ENCODE peak calls at places on chromosomes 2 and 18, in seven cellular contexts. U is astrocyte of the spinal cord, L is GM20000, B is Calu3, M is HCT116, D is cardiac fibroblast, X is fibroblast of mammary gland. V is an unnamed sample.

GRCh38 chr2:152012697-152013096 is 86.1 kb downstream of the CACNB4 start:
- DNase-seq in X (peak), M (no peak), D (peak), L (no peak), U (no peak), B (no peak), V (no peak)

GRCh38 chr2:231914077-231914690 is 12.0 kb downstream of the NPPC start:
- DNase-seq in D (no peak), L (no peak), X (no peak), M (no peak), B (no peak), U (no peak), V (no peak)

GRCh38 chr2:236512902-236513433 is 56.7 kb upstream of the ACKR3 start:
- DNase-seq in U (peak), M (peak), L (peak), B (peak), D (peak), X (peak), V (peak)

GRCh38 chr2:159551811-159552210 is 64.5 kb downstream of the BAZ2B start:
- DNase-seq in B (no peak), X (no peak), L (no peak), D (peak), M (no peak), U (peak), V (no peak)

GRCh38 chr2:101305492-101306123 is 2.9 kb downstream of the RNF149 start:
- DNase-seq in B (no peak), D (peak), U (peak), L (no peak), M (no peak), X (peak), V (peak)

GRCh38 chr2:142596334-142597088 is 281.0 kb upstream of the KYNU start:
- DNase-seq in X (no peak), L (no peak), U (peak), D (peak), B (no peak), M (no peak), V (no peak)

GRCh38 chr18:14089781-14090180 is 42.5 kb downstream of the ZNF519 start:
- DNase-seq in U (no peak), X (peak), B (no peak), L (no peak), D (no peak), M (no peak), V (no peak)

GRCh38 chr18:74534150-74534969 is at the start of gene CNDP1:
- DNase-seq in B (no peak), X (no peak), M (no peak), D (no peak), L (no peak), U (no peak), V (no peak)

GRCh38 chr2:101396352-101396717 is 9.0 kb upstream of the CREG2 start:
- DNase-seq in U (peak), M (no peak), D (peak), L (no peak), B (peak), X (peak), V (no peak)

GRCh38 chr2:168784993-168785392 is 17.4 kb upstream of the NOSTRIN start:
- DNase-seq in L (no peak), X (peak), B (no peak), U (no peak), D (peak), M (no peak), V (no peak)

GRCh38 chr2:170818294-170819104 is 1.8 kb downstream of the GAD1 start:
- DNase-seq in D (no peak), U (no peak), X (no peak), L (no peak), M (no peak), B (peak), V (peak)

GRCh38 chr2:112627060-112628040 is 18.4 kb upstream of the SLC20A1 start:
- DNase-seq in M (no peak), D (peak), B (peak), U (peak), L (no peak), X (peak), V (no peak)

GRCh38 chr18:58669731-58670379 is 1.4 kb upstream of the MALT1 start:
- DNase-seq in M (peak), X (peak), B (peak), D (peak), L (no peak), U (peak), V (no peak)

GRCh38 chr18:63233334-63233733 is 86.2 kb downstream of the BCL2 start:
- DNase-seq in L (no peak), X (no peak), U (no peak), D (no peak), M (no peak), B (no peak), V (peak)

GRCh38 chr2:197158138-197158537 is 152.4 kb downstream of the ANKRD44 start:
- DNase-seq in L (no peak), X (no peak), M (no peak), U (no peak), D (no peak), B (no peak), V (no peak)

GRCh38 chr18:4130734-4131719 is 324.1 kb downstream of the DLGAP1 start:
- DNase-seq in L (no peak), X (no peak), M (no peak), B (peak), D (no peak), U (no peak), V (no peak)

GRCh38 chr2:44566059-44566458 is 204.3 kb downstream of the CAMKMT start:
- DNase-seq in L (no peak), M (no peak), D (no peak), X (no peak), B (no peak), U (no peak), V (no peak)

DNA sequence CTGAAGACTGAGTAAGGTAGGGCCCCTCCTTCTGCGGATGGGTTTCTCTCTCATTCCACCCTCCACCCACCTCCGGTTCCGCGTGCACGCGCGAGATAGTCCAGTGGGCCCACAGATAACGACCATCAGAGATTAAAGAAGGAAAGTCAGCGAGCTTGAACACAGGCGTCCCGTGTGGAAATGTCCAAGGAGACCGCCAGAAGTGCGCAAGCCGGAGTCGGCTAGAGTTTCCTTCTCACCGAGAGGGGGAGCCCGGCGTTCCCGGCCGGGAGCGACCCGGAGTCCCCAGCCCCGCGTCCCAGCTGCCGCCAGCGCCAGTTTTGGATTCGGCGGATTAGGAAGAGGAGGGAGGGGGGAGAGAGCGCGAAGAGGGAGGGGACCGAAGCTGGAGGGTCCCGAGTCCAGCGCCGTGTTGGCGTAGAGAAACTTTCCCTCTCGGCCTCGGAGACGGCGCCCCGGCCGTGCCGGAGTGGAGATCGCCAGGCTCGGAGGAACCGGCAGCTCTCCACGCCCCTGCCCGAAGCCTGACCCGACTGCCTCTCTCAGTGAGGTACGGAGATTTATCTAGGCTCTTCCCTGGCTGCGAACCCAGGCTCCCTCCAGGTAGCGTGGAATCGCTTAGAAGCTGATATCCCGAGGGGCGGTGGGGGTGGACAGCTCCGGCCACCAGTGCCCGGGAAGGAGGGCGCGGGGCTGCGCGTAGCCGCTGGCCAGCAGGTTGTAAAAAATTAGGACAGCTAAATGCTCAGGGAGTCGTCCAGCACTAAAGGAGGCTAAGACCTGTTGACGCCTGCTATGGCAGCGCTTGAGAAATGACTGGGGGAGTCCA is at the start of gene GULP1:
- DNase-seq in L (peak), D (peak), B (peak), U (peak), X (peak), M (no peak), V (no peak)
- TF ChIP-seq CTCF in L (no peak), D (peak), B (peak), U (peak), X (peak), M (peak), V (peak)

DNA sequence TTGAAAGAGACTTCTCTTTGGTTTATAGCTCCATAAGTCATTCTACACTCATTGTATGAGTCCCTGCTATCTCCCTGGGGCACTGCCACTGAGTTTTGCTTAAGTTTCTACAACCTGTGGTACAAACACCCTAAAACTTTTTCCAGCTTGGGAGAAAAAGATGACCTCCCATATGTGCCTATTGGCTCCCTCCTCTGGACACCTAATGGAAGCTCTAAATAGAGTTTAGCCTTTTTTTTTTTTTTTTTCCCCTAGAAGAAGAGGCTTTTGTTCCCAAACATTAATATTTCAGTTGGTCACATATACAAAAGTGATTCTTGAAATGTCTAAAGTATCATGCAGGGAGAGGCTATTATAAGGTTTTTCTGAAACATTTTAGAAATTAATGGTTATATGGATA is 547.2 kb upstream of the TMEFF2 start:
- DNase-seq in M (peak), U (no peak), B (no peak), X (peak), D (no peak), L (no peak), V (no peak)
- TF ChIP-seq CTCF in M (peak), U (peak), B (no peak), X (peak), D (peak), L (no peak), V (no peak)

GRCh38 chr18:51668101-51668500 is 470.6 kb upstream of the MEX3C start:
- DNase-seq in L (peak), X (peak), B (peak), D (peak), M (peak), U (peak), V (peak)

GRCh38 chr18:51666717-51667320 is 469.3 kb upstream of the MEX3C start:
- DNase-seq in D (peak), L (no peak), M (no peak), B (no peak), U (peak), X (peak), V (no peak)

GRCh38 chr18:51664236-51664635 is 466.8 kb upstream of the MEX3C start:
- DNase-seq in U (no peak), B (no peak), M (no peak), L (no peak), X (no peak), D (no peak), V (no peak)

GRCh38 chr18:51668632-51669031 is 471.2 kb upstream of the MEX3C start:
- DNase-seq in B (no peak), U (no peak), M (no peak), X (no peak), L (no peak), D (no peak), V (no peak)
- TF ChIP-seq CTCF in B (no peak), U (no peak), M (no peak), X (no peak), L (no peak), D (no peak), V (no peak)

DNA sequence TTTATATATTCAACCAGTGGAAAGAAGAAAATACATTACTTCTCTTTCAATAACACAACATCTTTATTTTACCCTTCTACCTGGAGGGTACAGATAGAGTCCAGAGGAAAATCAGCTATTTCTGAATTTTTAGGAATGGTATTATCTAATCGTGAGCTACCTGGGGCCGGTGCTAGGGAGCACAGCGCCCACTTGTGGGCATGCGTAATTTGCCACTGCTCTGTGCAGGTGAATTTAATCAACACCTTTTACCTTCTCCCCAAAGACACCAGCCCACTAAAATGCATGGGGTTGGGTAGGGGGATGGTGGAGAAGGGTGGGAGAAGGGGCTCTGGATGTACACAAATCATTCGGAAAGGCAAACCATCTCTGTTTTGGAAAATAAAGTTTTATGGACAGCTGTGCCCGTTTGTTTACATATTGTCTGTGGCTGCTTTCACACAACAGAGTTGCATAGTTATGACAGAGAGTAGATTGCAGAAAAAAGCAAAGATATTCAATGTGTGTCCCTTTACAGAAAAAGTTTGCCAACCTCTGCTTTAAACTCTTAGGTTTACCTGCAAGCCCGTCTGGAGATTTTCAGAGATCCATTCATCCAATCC is 51.5 kb upstream of the DCC start:
- DNase-seq in M (no peak), L (peak), B (peak), D (no peak), U (no peak), X (no peak), V (peak)
- TF ChIP-seq CTCF in M (peak), L (peak), B (peak), D (no peak), U (peak), X (peak), V (peak)

GRCh38 chr18:37533647-37534565 is 31.7 kb downstream of the CELF4 start:
- DNase-seq in D (no peak), U (no peak), L (no peak), M (no peak), B (no peak), X (no peak), V (no peak)
- TF ChIP-seq CTCF in D (no peak), U (peak), L (no peak), M (peak), B (no peak), X (peak), V (no peak)

GRCh38 chr2:161428240-161428587 is 12.1 kb downstream of the TBR1 start:
- DNase-seq in X (no peak), L (no peak), B (no peak), M (no peak), U (no peak), D (no peak), V (no peak)

GRCh38 chr2:161425966-161426365 is 9.9 kb downstream of the TBR1 start:
- DNase-seq in U (no peak), B (no peak), M (no peak), X (no peak), L (no peak), D (no peak), V (no peak)

GRCh38 chr2:161426416-161426787 is 10.3 kb downstream of the TBR1 start:
- DNase-seq in M (no peak), X (no peak), L (no peak), D (no peak), U (no peak), B (no peak), V (no peak)

GRCh38 chr2:161427413-161428239 is 11.5 kb downstream of the TBR1 start:
- DNase-seq in D (no peak), M (no peak), X (peak), U (peak), B (no peak), L (peak), V (no peak)

GRCh38 chr2:161426788-161427412 is 10.8 kb downstream of the TBR1 start:
- DNase-seq in U (peak), M (no peak), L (peak), B (no peak), D (peak), X (peak), V (no peak)
- TF ChIP-seq CTCF in U (peak), M (no peak), L (peak), B (no peak), D (peak), X (peak), V (no peak)

V was measured in activated CD8-positive, alpha-beta T cell treated with anti-CD3 and anti-CD28 coated beads for 36 hours.